ENCODE peak calls at places on chromosomes 2 and 18, in eight cellular contexts. Z is Peyer's patch, C is IMR-90, A is K562, S is vagina, B is stomach, L is transverse colon, N is A549. Q is an unnamed sample.
A peak's percentile ranks its signal among the peaks of the same experiment; 100 is the strongest.

GRCh38 chr2:190627881-190628412 is 20.9 kb upstream of the NAB1 start:
- DNase-seq in Z (no peak), C (no peak), A (no peak), S (no peak), B (no peak), L (peak; percentile 48), N (no peak), Q (no peak)

GRCh38 chr18:76259726-76260125 is 235.3 kb downstream of the ZNF516 start:
- DNase-seq in Z (no peak), C (no peak), A (no peak), S (no peak), B (no peak), L (no peak), N (no peak), Q (no peak)

GRCh38 chr18:79727211-79727610 is 47.6 kb downstream of the CTDP1 start:
- DNase-seq in Z (no peak), C (no peak), A (no peak), S (no peak), B (no peak), L (no peak), N (no peak), Q (no peak)

GRCh38 chr2:151374426-151374825 is 17.0 kb downstream of the TNFAIP6 start:
- DNase-seq in Z (no peak), C (peak; percentile 91), A (peak; percentile 33), S (no peak), B (no peak), L (no peak), N (peak; percentile 60), Q (peak; percentile 45)

GRCh38 chr2:22377251-22377650 is 1007.7 kb upstream of the KLHL29 start:
- DNase-seq in Z (no peak), C (no peak), A (no peak), S (no peak), B (no peak), L (no peak), N (no peak), Q (no peak)

GRCh38 chr2:47512581-47513083 is 109.7 kb downstream of the MSH2 start:
- DNase-seq in Z (no peak), C (peak; percentile 64), A (peak; percentile 29), S (no peak), B (no peak), L (no peak), N (peak; percentile 32), Q (peak; percentile 73)

GRCh38 chr2:121283670-121284245 is 1.2 kb downstream of the TFCP2L1 start:
- DNase-seq in Z (no peak), C (no peak), A (no peak), S (no peak), B (no peak), L (no peak), N (no peak), Q (no peak)

GRCh38 chr2:237626813-237627451 is 455 bp upstream of the LRRFIP1 start:
- DNase-seq in Z (no peak), C (no peak), A (no peak), S (no peak), B (no peak), L (peak; percentile 20), N (no peak), Q (no peak)

GRCh38 chr18:46447792-46448191 is 209.2 kb downstream of the LOXHD1 start:
- DNase-seq in Z (no peak), C (no peak), A (no peak), S (peak; percentile 67), B (no peak), L (no peak), N (no peak), Q (no peak)

GRCh38 chr2:199471443-199472057 is 13.8 kb upstream of the SATB2 start:
- DNase-seq in Z (no peak), C (peak; percentile 45), A (peak; percentile 71), S (no peak), B (peak; percentile 63), L (peak; percentile 83), N (peak; percentile 71), Q (peak; percentile 47)

GRCh38 chr18:62336618-62337017 is 11.5 kb downstream of the TNFRSF11A start:
- DNase-seq in Z (no peak), C (no peak), A (no peak), S (no peak), B (no peak), L (no peak), N (no peak), Q (no peak)

GRCh38 chr2:20599001-20599600 is 51.8 kb downstream of the HS1BP3 start:
- DNase-seq in Z (no peak), C (no peak), A (no peak), S (peak; percentile 86), B (peak; percentile 90), L (peak; percentile 8), N (no peak), Q (no peak)

GRCh38 chr2:182015334-182016109 is 29.9 kb downstream of the PPP1R1C start:
- DNase-seq in Z (no peak), C (peak; percentile 25), A (no peak), S (no peak), B (no peak), L (no peak), N (no peak), Q (no peak)

GRCh38 chr2:190718652-190719526 is 70.0 kb downstream of the NAB1 start:
- DNase-seq in Z (no peak), C (peak; percentile 81), A (no peak), S (no peak), B (peak; percentile 41), L (peak; percentile 13), N (peak; percentile 74), Q (peak; percentile 54)

GRCh38 chr2:173747037-173747436 is 218.1 kb downstream of the SP3 start:
- DNase-seq in Z (no peak), C (no peak), A (no peak), S (no peak), B (no peak), L (no peak), N (no peak), Q (no peak)

GRCh38 chr2:151638188-151638933 is 95.9 kb downstream of the NEB start:
- DNase-seq in Z (peak; percentile 55), C (no peak), A (no peak), S (no peak), B (no peak), L (peak; percentile 13), N (peak; percentile 16), Q (no peak)

GRCh38 chr18:61400016-61400630 is 66.9 kb downstream of the CDH20 start:
- DNase-seq in Z (no peak), C (no peak), A (no peak), S (no peak), B (no peak), L (no peak), N (no peak), Q (no peak)

GRCh38 chr2:238286987-238287386 is 1.4 kb downstream of the PER2 start:
- DNase-seq in Z (no peak), C (no peak), A (no peak), S (no peak), B (no peak), L (no peak), N (no peak), Q (no peak)

GRCh38 chr2:88212251-88212790 is 42.2 kb downstream of the THNSL2 start:
- DNase-seq in Z (no peak), C (peak; percentile 4), A (peak; percentile 21), S (no peak), B (no peak), L (no peak), N (peak; percentile 29), Q (no peak)

GRCh38 chr2:158809816-158810215 is 14.7 kb downstream of the DAPL1 start:
- DNase-seq in Z (no peak), C (no peak), A (no peak), S (no peak), B (no peak), L (no peak), N (no peak), Q (no peak)

GRCh38 chr18:57621252-57621607 is 406 bp downstream of the NARS1 start:
- DNase-seq in Z (no peak), C (no peak), A (no peak), S (no peak), B (peak; percentile 28), L (no peak), N (no peak), Q (no peak)

GRCh38 chr18:34794346-34794745 is 84.2 kb downstream of the DTNA start:
- DNase-seq in Z (no peak), C (no peak), A (no peak), S (no peak), B (no peak), L (no peak), N (no peak), Q (no peak)

GRCh38 chr2:127679680-127680361 is 4.5 kb upstream of the LIMS2 start:
- DNase-seq in Z (no peak), C (no peak), A (no peak), S (peak; percentile 81), B (no peak), L (no peak), N (no peak), Q (no peak)

GRCh38 chr2:213284105-213285090 is at the start of gene SPAG16:
- DNase-seq in Z (peak; percentile 92), C (peak; percentile 97), A (peak; percentile 68), S (peak; percentile 94), B (peak; percentile 93), L (peak; percentile 97), N (peak; percentile 98), Q (peak; percentile 91)
- TF ChIP-seq POLR2A in Z (peak; percentile 25), C (peak; percentile 34), A (no peak), S (no peak), B (no peak), L (peak; percentile 56), N (peak; percentile 60), Q (peak; percentile 56)

GRCh38 chr2:124796647-124797437 is 771.8 kb downstream of the CNTNAP5 start:
- DNase-seq in Z (no peak), C (no peak), A (no peak), S (no peak), B (no peak), L (no peak), N (no peak), Q (no peak)

GRCh38 chr2:124804014-124804940 is 779.2 kb downstream of the CNTNAP5 start:
- DNase-seq in Z (no peak), C (peak; percentile 25), A (peak; percentile 48), S (no peak), B (no peak), L (peak; percentile 43), N (peak; percentile 40), Q (peak; percentile 12)

DNA sequence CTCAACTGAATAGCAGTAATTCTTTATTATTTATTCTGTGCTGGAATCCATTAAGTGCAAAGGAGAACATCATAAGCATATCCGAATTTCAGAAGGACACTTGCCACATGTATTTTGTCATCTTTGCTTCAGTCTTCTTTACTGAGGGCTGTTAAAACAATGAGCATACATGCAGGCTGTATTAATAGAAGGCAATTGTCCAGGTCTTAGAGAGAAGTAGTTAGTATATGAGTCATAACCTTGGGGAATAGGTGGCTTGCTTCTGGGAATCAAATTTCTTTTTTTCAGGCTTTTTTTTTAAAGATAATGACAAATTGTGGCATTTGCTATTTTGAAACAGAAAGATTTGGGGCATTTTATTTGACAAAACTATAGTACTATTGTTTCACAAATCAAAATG is 773.5 kb downstream of the CNTNAP5 start:
- DNase-seq in Z (no peak), C (no peak), A (no peak), S (no peak), B (no peak), L (no peak), N (no peak), Q (no peak)
- TF ChIP-seq POLR2A in Z (no peak), C (no peak), A (no peak), S (no peak), B (no peak), L (no peak), N (no peak), Q (no peak)

GRCh38 chr2:38742797-38743559 is 8.2 kb downstream of the SRSF7 start:
- DNase-seq in Z (no peak), C (no peak), A (no peak), S (no peak), B (no peak), L (no peak), N (no peak), Q (no peak)
- TF ChIP-seq POLR2A in Z (no peak), C (no peak), A (peak; percentile 46), S (no peak), B (no peak), L (no peak), N (no peak), Q (no peak)

GRCh38 chr18:14974576-14974975 is 226.6 kb downstream of the ANKRD30B start:
- DNase-seq in Z (no peak), C (no peak), A (no peak), S (no peak), B (no peak), L (no peak), N (no peak), Q (no peak)
- TF ChIP-seq POLR2A in Z (no peak), C (no peak), A (no peak), S (no peak), B (no peak), L (no peak), N (no peak), Q (peak; percentile 10)

Q was measured in H54.